ENCODE peak calls at places on chromosome 6, in nine cellular contexts. Y is foreskin fibroblast; Q is activated naive CD4-positive, alpha-beta T cell; P is NB4; S is hypothalamus; I is effector CD8-positive, alpha-beta T cell; C is BJ; M is ovary; E is brain microvascular endothelial cell. N is an unnamed sample.

GRCh38 chr6:111589366-111589765 is 16.3 kb downstream of the TRAF3IP2 start:
- DNase-seq in C (peak), P (no peak), S (no peak), Q (no peak), E (peak), M (no peak), Y (peak), I (no peak), N (peak)

GRCh38 chr6:22513667-22514066 is 55.7 kb upstream of the HDGFL1 start:
- DNase-seq in I (no peak), C (no peak), Q (no peak), Y (no peak), S (no peak), P (no peak), M (no peak), E (no peak), N (no peak)

GRCh38 chr6:46510656-46511055 is 19.4 kb upstream of the RCAN2 start:
- DNase-seq in E (peak), C (peak), M (peak), P (no peak), Y (peak), S (no peak), I (no peak), Q (no peak), N (peak)

GRCh38 chr6:165858571-165858970 is 195.5 kb upstream of the PDE10A start:
- DNase-seq in P (no peak), I (no peak), S (no peak), Q (no peak), E (peak), Y (no peak), C (no peak), M (no peak), N (peak)

GRCh38 chr6:53103993-53104675 is 38.9 kb downstream of the FBXO9 start:
- DNase-seq in Q (no peak), Y (no peak), P (peak), I (no peak), S (no peak), E (no peak), M (no peak), C (no peak), N (no peak)

GRCh38 chr6:151502499-151502898 is 8.7 kb downstream of the CCDC170 start:
- DNase-seq in C (no peak), I (no peak), E (no peak), S (no peak), Y (no peak), M (no peak), Q (no peak), P (peak), N (no peak)

GRCh38 chr6:131001113-131001776 is 61.8 kb downstream of the EPB41L2 start:
- DNase-seq in Y (no peak), S (no peak), P (no peak), M (no peak), E (no peak), I (no peak), Q (no peak), C (no peak), N (no peak)

GRCh38 chr6:143125896-143126573 is 65.3 kb downstream of the AIG1 start:
- DNase-seq in Q (no peak), E (peak), I (no peak), P (no peak), Y (no peak), C (no peak), M (no peak), S (no peak), N (peak)

GRCh38 chr6:119960065-119960464 is 610.5 kb upstream of the MAN1A1 start:
- DNase-seq in S (no peak), P (no peak), C (no peak), I (no peak), Q (no peak), Y (no peak), M (no peak), E (no peak), N (no peak)

N was measured in H4.